ENCODE peak calls at places on chromosomes 7 and 10, in five cellular contexts. One of them, this sample, is unnamed.
A peak's percentile ranks its signal among the peaks of the same experiment; 100 is the strongest.

GRCh38 chr7:80581472-80581871 is 57.0 kb upstream of the CD36 start:
- DNase-seq in fibroblast of villous mesenchyme: peak; percentile 28
- DNase-seq in NB4: no peak
- DNase-seq in Karpas-422: no peak
- DNase-seq in hypothalamus: no peak
- DNase-seq in this sample: no peak

GRCh38 chr7:102830206-102830605 is 81.4 kb downstream of the FAM185A start:
- DNase-seq in Karpas-422: no peak
- DNase-seq in NB4: no peak
- DNase-seq in fibroblast of villous mesenchyme: peak; percentile 97
- DNase-seq in hypothalamus: no peak
- DNase-seq in this sample: no peak

GRCh38 chr10:1631282-1631681 is 106.0 kb downstream of the ADARB2 start:
- DNase-seq in fibroblast of villous mesenchyme: no peak
- DNase-seq in NB4: no peak
- DNase-seq in Karpas-422: no peak
- DNase-seq in hypothalamus: no peak
- DNase-seq in this sample: no peak

GRCh38 chr10:62858364-62858763 is 42.2 kb upstream of the EGR2 start:
- DNase-seq in hypothalamus: no peak
- DNase-seq in NB4: no peak
- DNase-seq in fibroblast of villous mesenchyme: peak; percentile 23
- DNase-seq in Karpas-422: no peak
- DNase-seq in this sample: no peak

GRCh38 chr7:21426286-21426957 is 1.5 kb upstream of the SP4 start:
- DNase-seq in hypothalamus: no peak
- DNase-seq in fibroblast of villous mesenchyme: peak; percentile 1
- DNase-seq in NB4: peak; percentile 78
- DNase-seq in Karpas-422: no peak
- DNase-seq in this sample: no peak

GRCh38 chr10:132554991-132555647 is 17.5 kb downstream of the INPP5A start:
- DNase-seq in fibroblast of villous mesenchyme: peak; percentile 22
- DNase-seq in hypothalamus: no peak
- DNase-seq in NB4: peak; percentile 97
- DNase-seq in Karpas-422: peak; percentile 88
- DNase-seq in this sample: no peak

GRCh38 chr7:142602756-142603155 is 146.5 kb upstream of the PRSS1 start:
- DNase-seq in NB4: peak; percentile 11
- DNase-seq in fibroblast of villous mesenchyme: no peak
- DNase-seq in Karpas-422: no peak
- DNase-seq in hypothalamus: no peak
- DNase-seq in this sample: no peak

GRCh38 chr7:106770191-106770590 is 94.9 kb upstream of the PIK3CG start:
- DNase-seq in fibroblast of villous mesenchyme: peak; percentile 81
- DNase-seq in NB4: no peak
- DNase-seq in Karpas-422: no peak
- DNase-seq in hypothalamus: no peak
- DNase-seq in this sample: no peak

GRCh38 chr7:68043546-68043945 is 1046.9 kb downstream of the TYW1 start:
- DNase-seq in fibroblast of villous mesenchyme: no peak
- DNase-seq in hypothalamus: no peak
- DNase-seq in Karpas-422: no peak
- DNase-seq in NB4: no peak
- DNase-seq in this sample: no peak

GRCh38 chr7:101562531-101563197 is 66.4 kb downstream of the MYL10 start:
- DNase-seq in Karpas-422: peak; percentile 33
- DNase-seq in fibroblast of villous mesenchyme: no peak
- DNase-seq in NB4: no peak
- DNase-seq in hypothalamus: no peak
- DNase-seq in this sample: no peak

GRCh38 chr7:95534796-95535195 is 49.1 kb downstream of the ASB4 start:
- DNase-seq in Karpas-422: no peak
- DNase-seq in fibroblast of villous mesenchyme: no peak
- DNase-seq in hypothalamus: no peak
- DNase-seq in NB4: no peak
- DNase-seq in this sample: no peak

GRCh38 chr7:107219563-107220244 is 50.9 kb downstream of the HBP1 start:
- DNase-seq in Karpas-422: no peak
- DNase-seq in hypothalamus: no peak
- DNase-seq in fibroblast of villous mesenchyme: no peak
- DNase-seq in NB4: peak; percentile 30
- DNase-seq in this sample: no peak

GRCh38 chr10:110845756-110846620 is 25.7 kb upstream of the PDCD4 start:
- DNase-seq in hypothalamus: no peak
- DNase-seq in fibroblast of villous mesenchyme: no peak
- DNase-seq in NB4: no peak
- DNase-seq in Karpas-422: no peak
- DNase-seq in this sample: no peak

GRCh38 chr7:90178592-90179279 is 24.5 kb downstream of the STEAP1 start:
- DNase-seq in hypothalamus: no peak
- DNase-seq in Karpas-422: peak; percentile 56
- DNase-seq in fibroblast of villous mesenchyme: peak; percentile 25
- DNase-seq in NB4: peak; percentile 87
- DNase-seq in this sample: no peak

GRCh38 chr7:33061282-33061928 is 1.2 kb downstream of the NT5C3A start:
- DNase-seq in fibroblast of villous mesenchyme: no peak
- DNase-seq in Karpas-422: no peak
- DNase-seq in NB4: peak; percentile 40
- DNase-seq in hypothalamus: no peak
- DNase-seq in this sample: no peak

GRCh38 chr10:100934084-100934659 is 21.4 kb downstream of the SLF2 start:
- DNase-seq in hypothalamus: no peak
- DNase-seq in NB4: peak; percentile 37
- DNase-seq in fibroblast of villous mesenchyme: peak; percentile 6
- DNase-seq in Karpas-422: peak; percentile 51
- DNase-seq in this sample: no peak

GRCh38 chr7:143408686-143409551 is at the start of gene EPHA1:
- DNase-seq in hypothalamus: no peak
- DNase-seq in fibroblast of villous mesenchyme: no peak
- DNase-seq in Karpas-422: peak; percentile 48
- DNase-seq in NB4: peak; percentile 60
- DNase-seq in this sample: no peak

GRCh38 chr7:19585761-19586160 is 123.1 kb downstream of the POLR1F start:
- DNase-seq in NB4: no peak
- DNase-seq in Karpas-422: no peak
- DNase-seq in hypothalamus: no peak
- DNase-seq in fibroblast of villous mesenchyme: peak; percentile 51
- DNase-seq in this sample: no peak

GRCh38 chr10:49726593-49726992 is 35.5 kb downstream of the OGDHL start:
- DNase-seq in fibroblast of villous mesenchyme: no peak
- DNase-seq in hypothalamus: no peak
- DNase-seq in NB4: no peak
- DNase-seq in Karpas-422: no peak
- DNase-seq in this sample: no peak

GRCh38 chr7:105389889-105390288 is 1.2 kb upstream of the SRPK2 start:
- DNase-seq in fibroblast of villous mesenchyme: no peak
- DNase-seq in hypothalamus: no peak
- DNase-seq in NB4: no peak
- DNase-seq in Karpas-422: no peak
- DNase-seq in this sample: no peak

GRCh38 chr7:1175967-1176851 is 16.2 kb upstream of the ZFAND2A start:
- DNase-seq in Karpas-422: peak; percentile 94
- DNase-seq in NB4: peak; percentile 92
- DNase-seq in hypothalamus: peak; percentile 54
- DNase-seq in fibroblast of villous mesenchyme: peak; percentile 80
- DNase-seq in this sample: peak; percentile 92

GRCh38 chr10:58951750-58952149 is 224.7 kb upstream of the PHYHIPL start:
- DNase-seq in fibroblast of villous mesenchyme: peak; percentile 59
- DNase-seq in NB4: no peak
- DNase-seq in Karpas-422: no peak
- DNase-seq in hypothalamus: no peak
- DNase-seq in this sample: no peak

GRCh38 chr7:44622342-44623151 is 16.1 kb downstream of the OGDH start:
- DNase-seq in fibroblast of villous mesenchyme: peak; percentile 58
- DNase-seq in hypothalamus: no peak
- DNase-seq in Karpas-422: no peak
- DNase-seq in NB4: no peak
- DNase-seq in this sample: no peak

GRCh38 chr7:54299426-54299825 is 242.7 kb upstream of the VSTM2A start:
- DNase-seq in NB4: no peak
- DNase-seq in fibroblast of villous mesenchyme: no peak
- DNase-seq in hypothalamus: no peak
- DNase-seq in Karpas-422: no peak
- DNase-seq in this sample: no peak

GRCh38 chr10:102595293-102595692 is 49.0 kb upstream of the TRIM8 start:
- DNase-seq in hypothalamus: no peak
- DNase-seq in Karpas-422: no peak
- DNase-seq in NB4: no peak
- DNase-seq in fibroblast of villous mesenchyme: no peak
- DNase-seq in this sample: no peak

GRCh38 chr10:113867904-113868303 is 13.4 kb downstream of the NHLRC2 start:
- DNase-seq in Karpas-422: no peak
- DNase-seq in fibroblast of villous mesenchyme: no peak
- DNase-seq in hypothalamus: no peak
- DNase-seq in NB4: peak; percentile 78
- DNase-seq in this sample: no peak